ENCODE peak calls at places on chromosomes 3 and 15, in seven cellular contexts. N, A, D, O, S, M and F are unnamed samples.

GRCh38 chr3:34005886-34006285 is 207.5 kb downstream of the PDCD6IP start:
- DNase-seq in N (no peak), A (no peak), D (no peak), O (no peak), S (no peak), M (no peak), F (no peak)

GRCh38 chr3:194095464-194095863 is 40.5 kb upstream of the HES1 start:
- DNase-seq in N (peak; percentile 39), A (peak; percentile 58), D (no peak), O (no peak), S (no peak), M (peak; percentile 93), F (peak; percentile 66)

GRCh38 chr3:52098108-52098507 is 41.7 kb upstream of the DUSP7 start:
- DNase-seq in N (no peak), A (no peak), D (no peak), O (no peak), S (no peak), M (no peak), F (no peak)

GRCh38 chr3:127360647-127361046 is 72.8 kb upstream of the PRR20G start:
- DNase-seq in N (no peak), A (no peak), D (no peak), O (no peak), S (no peak), M (no peak), F (no peak)

GRCh38 chr3:133295199-133295901 is 104.5 kb upstream of the BFSP2 start:
- DNase-seq in N (no peak), A (peak; percentile 12), D (no peak), O (no peak), S (no peak), M (peak; percentile 22), F (no peak)

GRCh38 chr3:143445118-143445517 is 325.5 kb downstream of the CHST2 start:
- DNase-seq in N (no peak), A (no peak), D (no peak), O (no peak), S (no peak), M (no peak), F (no peak)

GRCh38 chr15:62549345-62549970 is 384.4 kb upstream of the C2CD4B start:
- DNase-seq in N (no peak), A (no peak), D (no peak), O (no peak), S (no peak), M (peak; percentile 19), F (no peak)

GRCh38 chr15:70248116-70249025 is 150.7 kb upstream of the TLE3 start:
- DNase-seq in N (peak; percentile 73), A (no peak), D (no peak), O (no peak), S (no peak), M (no peak), F (no peak)

GRCh38 chr15:66481107-66481856 is 16.3 kb downstream of the SNAPC5 start:
- DNase-seq in N (no peak), A (no peak), D (no peak), O (no peak), S (no peak), M (no peak), F (no peak)

GRCh38 chr3:33170531-33170930 is 48.1 kb downstream of the SUSD5 start:
- DNase-seq in N (peak; percentile 73), A (no peak), D (no peak), O (no peak), S (no peak), M (no peak), F (no peak)

GRCh38 chr3:114179575-114179974 is 723 bp upstream of the DRD3 start:
- DNase-seq in N (peak; percentile 20), A (peak; percentile 0), D (peak; percentile 4), O (no peak), S (no peak), M (peak; percentile 82), F (no peak)

GRCh38 chr15:41894791-41895463 is 1.1 kb upstream of the SPTBN5 start:
- DNase-seq in N (no peak), A (peak; percentile 80), D (no peak), O (peak; percentile 79), S (peak; percentile 47), M (peak; percentile 51), F (peak; percentile 70)

GRCh38 chr3:15636028-15636709 is 34.6 kb downstream of the BTD start:
- DNase-seq in N (no peak), A (no peak), D (peak; percentile 87), O (no peak), S (no peak), M (no peak), F (no peak)

GRCh38 chr3:17553080-17553479 is 189.4 kb downstream of the TBC1D5 start:
- DNase-seq in N (no peak), A (peak; percentile 3), D (no peak), O (no peak), S (no peak), M (no peak), F (no peak)

GRCh38 chr15:95894407-95894956 is 436.0 kb upstream of the NR2F2 start:
- DNase-seq in N (no peak), A (no peak), D (no peak), O (no peak), S (no peak), M (no peak), F (no peak)

GRCh38 chr3:12455740-12456139 is 28.5 kb upstream of the TSEN2 start:
- DNase-seq in N (no peak), A (no peak), D (no peak), O (no peak), S (no peak), M (no peak), F (no peak)

GRCh38 chr3:77906102-77906709 is 866.3 kb downstream of the ROBO2 start:
- DNase-seq in N (no peak), A (no peak), D (no peak), O (no peak), S (no peak), M (no peak), F (no peak)

GRCh38 chr3:155382396-155383042 is 89.0 kb upstream of the STRIT1 start:
- DNase-seq in N (peak; percentile 74), A (peak; percentile 61), D (no peak), O (peak; percentile 56), S (no peak), M (peak; percentile 72), F (peak; percentile 72)

GRCh38 chr3:185606191-185606590 is 20.1 kb downstream of the SENP2 start:
- DNase-seq in N (no peak), A (no peak), D (no peak), O (no peak), S (no peak), M (no peak), F (no peak)

GRCh38 chr3:25534007-25534406 is 105.9 kb downstream of the RARB start:
- DNase-seq in N (no peak), A (no peak), D (no peak), O (no peak), S (no peak), M (no peak), F (no peak)

GRCh38 chr15:94174399-94174802 is 57.0 kb upstream of the MCTP2 start:
- DNase-seq in N (no peak), A (no peak), D (peak; percentile 84), O (no peak), S (no peak), M (no peak), F (no peak)

GRCh38 chr15:91186892-91187644 is 87.0 kb downstream of the SV2B start:
- DNase-seq in N (no peak), A (no peak), D (no peak), O (peak; percentile 28), S (no peak), M (no peak), F (no peak)